ENCODE peak calls at places on chromosomes 6 and 20, in nine cellular contexts. One of them, this sample, is unnamed.

GRCh38 chr20:16982091-16982726 is 234.1 kb downstream of the OTOR start:
- DNase-seq in HFFc6: no peak
- DNase-seq in NCI-H1092 treated with DMSO at 0.1 percent for 48 hours: no peak
- DNase-seq in NCI-H1417: no peak
- DNase-seq in left colon: no peak
- DNase-seq in astrocyte of the cerebellum: no peak
- DNase-seq in NCI-H2107: no peak
- DNase-seq in HT1080: no peak
- DNase-seq in anterior cingulate cortex: no peak
- DNase-seq in this sample: no peak

GRCh38 chr20:48295445-48295903 is 510.2 kb upstream of the SULF2 start:
- DNase-seq in NCI-H1092 treated with DMSO at 0.1 percent for 48 hours: peak; percentile 23
- DNase-seq in HFFc6: peak; percentile 89
- DNase-seq in NCI-H1417: no peak
- DNase-seq in HT1080: peak; percentile 87
- DNase-seq in anterior cingulate cortex: no peak
- DNase-seq in left colon: no peak
- DNase-seq in astrocyte of the cerebellum: peak; percentile 91
- DNase-seq in NCI-H2107: no peak
- DNase-seq in this sample: no peak

GRCh38 chr6:163626073-163626867 is 211.8 kb downstream of the QKI start:
- DNase-seq in anterior cingulate cortex: no peak
- DNase-seq in astrocyte of the cerebellum: peak; percentile 15
- DNase-seq in NCI-H1092 treated with DMSO at 0.1 percent for 48 hours: no peak
- DNase-seq in HFFc6: no peak
- DNase-seq in HT1080: no peak
- DNase-seq in NCI-H1417: no peak
- DNase-seq in left colon: no peak
- DNase-seq in NCI-H2107: no peak
- DNase-seq in this sample: no peak

GRCh38 chr20:31677553-31678260 is 40.0 kb downstream of the COX4I2 start:
- DNase-seq in HFFc6: no peak
- DNase-seq in left colon: no peak
- DNase-seq in HT1080: no peak
- DNase-seq in NCI-H2107: no peak
- DNase-seq in astrocyte of the cerebellum: no peak
- DNase-seq in anterior cingulate cortex: no peak
- DNase-seq in NCI-H1417: no peak
- DNase-seq in NCI-H1092 treated with DMSO at 0.1 percent for 48 hours: no peak
- DNase-seq in this sample: no peak

GRCh38 chr20:9301129-9302072 is 213.0 kb upstream of the LAMP5 start:
- DNase-seq in HT1080: peak; percentile 89
- DNase-seq in NCI-H1417: no peak
- DNase-seq in anterior cingulate cortex: peak; percentile 2
- DNase-seq in HFFc6: peak; percentile 13
- DNase-seq in left colon: no peak
- DNase-seq in NCI-H1092 treated with DMSO at 0.1 percent for 48 hours: peak; percentile 24
- DNase-seq in NCI-H2107: no peak
- DNase-seq in astrocyte of the cerebellum: peak; percentile 43
- DNase-seq in this sample: no peak

GRCh38 chr20:49701916-49702315 is 11.8 kb downstream of the B4GALT5 start:
- DNase-seq in anterior cingulate cortex: no peak
- DNase-seq in left colon: no peak
- DNase-seq in HFFc6: no peak
- DNase-seq in NCI-H1417: no peak
- DNase-seq in NCI-H1092 treated with DMSO at 0.1 percent for 48 hours: no peak
- DNase-seq in astrocyte of the cerebellum: no peak
- DNase-seq in HT1080: no peak
- DNase-seq in NCI-H2107: no peak
- DNase-seq in this sample: no peak

GRCh38 chr6:170388113-170388512 is 81.6 kb downstream of the FAM120B start:
- DNase-seq in astrocyte of the cerebellum: no peak
- DNase-seq in NCI-H2107: no peak
- DNase-seq in NCI-H1092 treated with DMSO at 0.1 percent for 48 hours: no peak
- DNase-seq in anterior cingulate cortex: no peak
- DNase-seq in left colon: no peak
- DNase-seq in HFFc6: peak; percentile 83
- DNase-seq in HT1080: no peak
- DNase-seq in NCI-H1417: no peak
- DNase-seq in this sample: no peak

GRCh38 chr6:169841907-169842606 is 90.6 kb downstream of the ERMARD start:
- DNase-seq in left colon: no peak
- DNase-seq in astrocyte of the cerebellum: no peak
- DNase-seq in anterior cingulate cortex: no peak
- DNase-seq in NCI-H1092 treated with DMSO at 0.1 percent for 48 hours: no peak
- DNase-seq in HFFc6: no peak
- DNase-seq in NCI-H1417: no peak
- DNase-seq in HT1080: no peak
- DNase-seq in NCI-H2107: no peak
- DNase-seq in this sample: no peak

GRCh38 chr20:39909447-39909846 is 779.6 kb downstream of the MAFB start:
- DNase-seq in left colon: peak; percentile 7
- DNase-seq in NCI-H1417: no peak
- DNase-seq in NCI-H1092 treated with DMSO at 0.1 percent for 48 hours: no peak
- DNase-seq in HT1080: no peak
- DNase-seq in HFFc6: no peak
- DNase-seq in astrocyte of the cerebellum: no peak
- DNase-seq in anterior cingulate cortex: peak; percentile 9
- DNase-seq in NCI-H2107: no peak
- DNase-seq in this sample: no peak

GRCh38 chr20:6704132-6704861 is 63.2 kb upstream of the BMP2 start:
- DNase-seq in left colon: peak; percentile 47
- DNase-seq in NCI-H1092 treated with DMSO at 0.1 percent for 48 hours: no peak
- DNase-seq in NCI-H2107: no peak
- DNase-seq in NCI-H1417: no peak
- DNase-seq in HT1080: peak; percentile 36
- DNase-seq in astrocyte of the cerebellum: peak; percentile 22
- DNase-seq in anterior cingulate cortex: no peak
- DNase-seq in HFFc6: peak; percentile 15
- DNase-seq in this sample: no peak

GRCh38 chr6:112203577-112204349 is 50.6 kb downstream of the LAMA4 start:
- DNase-seq in HT1080: peak; percentile 96
- DNase-seq in NCI-H1417: no peak
- DNase-seq in NCI-H1092 treated with DMSO at 0.1 percent for 48 hours: no peak
- DNase-seq in NCI-H2107: no peak
- DNase-seq in HFFc6: peak; percentile 88
- DNase-seq in astrocyte of the cerebellum: no peak
- DNase-seq in left colon: no peak
- DNase-seq in anterior cingulate cortex: no peak
- DNase-seq in this sample: no peak

GRCh38 chr6:29764422-29765196 is 41.4 kb downstream of the HLA-F start:
- DNase-seq in astrocyte of the cerebellum: no peak
- DNase-seq in anterior cingulate cortex: no peak
- DNase-seq in HT1080: no peak
- DNase-seq in HFFc6: no peak
- DNase-seq in NCI-H2107: no peak
- DNase-seq in left colon: no peak
- DNase-seq in NCI-H1092 treated with DMSO at 0.1 percent for 48 hours: no peak
- DNase-seq in NCI-H1417: no peak
- DNase-seq in this sample: no peak

GRCh38 chr6:55980627-55981211 is 105.3 kb upstream of the BMP5 start:
- DNase-seq in NCI-H2107: no peak
- DNase-seq in NCI-H1417: peak; percentile 33
- DNase-seq in NCI-H1092 treated with DMSO at 0.1 percent for 48 hours: peak; percentile 23
- DNase-seq in anterior cingulate cortex: no peak
- DNase-seq in astrocyte of the cerebellum: peak; percentile 35
- DNase-seq in HFFc6: peak; percentile 5
- DNase-seq in HT1080: peak; percentile 15
- DNase-seq in left colon: no peak
- DNase-seq in this sample: no peak

GRCh38 chr20:63498950-63499332 is at the start of gene EEF1A2:
- DNase-seq in anterior cingulate cortex: no peak
- DNase-seq in astrocyte of the cerebellum: no peak
- DNase-seq in left colon: peak; percentile 36
- DNase-seq in HFFc6: no peak
- DNase-seq in NCI-H1092 treated with DMSO at 0.1 percent for 48 hours: peak; percentile 63
- DNase-seq in HT1080: no peak
- DNase-seq in NCI-H1417: peak; percentile 82
- DNase-seq in NCI-H2107: no peak
- DNase-seq in this sample: peak; percentile 12

GRCh38 chr6:10763006-10763405 is 15.4 kb downstream of the TMEM14B start:
- DNase-seq in NCI-H2107: no peak
- DNase-seq in NCI-H1092 treated with DMSO at 0.1 percent for 48 hours: no peak
- DNase-seq in anterior cingulate cortex: no peak
- DNase-seq in NCI-H1417: no peak
- DNase-seq in HT1080: peak; percentile 23
- DNase-seq in HFFc6: no peak
- DNase-seq in left colon: no peak
- DNase-seq in astrocyte of the cerebellum: no peak
- DNase-seq in this sample: no peak

GRCh38 chr6:161029195-161029809 is 37.7 kb downstream of the MAP3K4 start:
- DNase-seq in astrocyte of the cerebellum: peak; percentile 87
- DNase-seq in NCI-H1092 treated with DMSO at 0.1 percent for 48 hours: no peak
- DNase-seq in HT1080: no peak
- DNase-seq in NCI-H2107: no peak
- DNase-seq in left colon: no peak
- DNase-seq in HFFc6: peak; percentile 67
- DNase-seq in NCI-H1417: no peak
- DNase-seq in anterior cingulate cortex: no peak
- DNase-seq in this sample: no peak

GRCh38 chr20:57708694-57709673 is 831 bp downstream of the PMEPA1 start:
- DNase-seq in left colon: peak; percentile 57
- DNase-seq in NCI-H2107: no peak
- DNase-seq in NCI-H1417: peak; percentile 66
- DNase-seq in NCI-H1092 treated with DMSO at 0.1 percent for 48 hours: no peak
- DNase-seq in HT1080: no peak
- DNase-seq in anterior cingulate cortex: no peak
- DNase-seq in HFFc6: no peak
- DNase-seq in astrocyte of the cerebellum: no peak
- DNase-seq in this sample: no peak